ENCODE peak calls at places on chromosomes 6 and 20, in nine cellular contexts. M is heart left ventricle; W is pancreas; P is activated CD8-positive, alpha-beta T cell treated with anti-CD3 and anti-CD28 coated beads, Interleukin-2, amount 10 ng/mL, durations not matched to agents 7 days and 5 days; R is right lobe of liver; H is activated naive CD8-positive, alpha-beta T cell treated with anti-CD3 and anti-CD28 coated beads, Interleukin-2, amount 50 U/mL, for 24 hours; B is T-helper 17 cell; J is stimulated activated memory B cell treated with anti-CD40 and anti-IgM and Interleukin-4, amounts not matched to agents 10 μg/mL and 1 μg/mL and 100 μg/mL, for 72 hours; U is sciatic nerve. X is an unnamed sample.

GRCh38 chr6:87645080-87645479 is 55.1 kb downstream of the ORC3 start:
- ATAC-seq in M (no peak), W (no peak), P (peak; percentile 82), R (no peak), H (no peak), B (peak; percentile 64), J (no peak), U (no peak), X (no peak)

GRCh38 chr6:26271640-26272090 is 93.3 kb upstream of the BTN3A2 start:
- ATAC-seq in M (no peak), W (no peak), P (no peak), R (no peak), H (no peak), B (no peak), J (no peak), U (peak; percentile 1), X (no peak)

GRCh38 chr20:63009988-63010769 is 3.4 kb upstream of the BHLHE23 start:
- ATAC-seq in M (no peak), W (peak; percentile 17), P (peak; percentile 62), R (no peak), H (peak; percentile 53), B (peak; percentile 73), J (peak; percentile 64), U (no peak), X (no peak)

GRCh38 chr20:16803965-16804792 is 56.0 kb downstream of the OTOR start:
- ATAC-seq in M (no peak), W (peak; percentile 79), P (no peak), R (peak; percentile 86), H (no peak), B (no peak), J (no peak), U (no peak), X (peak; percentile 91)

GRCh38 chr6:154302111-154302752 is 54.4 kb downstream of the IPCEF1 start:
- ATAC-seq in M (peak; percentile 26), W (no peak), P (peak; percentile 90), R (peak; percentile 71), H (peak; percentile 95), B (peak; percentile 60), J (peak; percentile 83), U (peak; percentile 63), X (peak; percentile 81)

GRCh38 chr6:33838979-33839378 is 35.2 kb upstream of the MLN start:
- ATAC-seq in M (no peak), W (no peak), P (no peak), R (no peak), H (no peak), B (no peak), J (no peak), U (no peak), X (no peak)

GRCh38 chr6:159068904-159069578 is 24.2 kb upstream of the TAGAP start:
- ATAC-seq in M (no peak), W (no peak), P (no peak), R (peak; percentile 31), H (no peak), B (no peak), J (no peak), U (no peak), X (no peak)

GRCh38 chr6:112030206-112030932 is 23.5 kb upstream of the CCN6 start:
- ATAC-seq in M (no peak), W (no peak), P (no peak), R (peak; percentile 24), H (no peak), B (no peak), J (no peak), U (peak; percentile 38), X (no peak)

GRCh38 chr6:8783191-8783590 is 347.8 kb upstream of the SLC35B3 start:
- ATAC-seq in M (no peak), W (no peak), P (no peak), R (no peak), H (no peak), B (no peak), J (no peak), U (no peak), X (no peak)

GRCh38 chr6:63525186-63525878 is 46.9 kb upstream of the LOC128125822 start:
- ATAC-seq in M (no peak), W (no peak), P (no peak), R (peak; percentile 2), H (no peak), B (peak; percentile 68), J (no peak), U (no peak), X (no peak)

GRCh38 chr20:25984933-25985332 is 288.3 kb upstream of the ZNF337 start:
- ATAC-seq in M (peak; percentile 70), W (peak; percentile 66), P (no peak), R (peak; percentile 43), H (peak; percentile 54), B (no peak), J (peak; percentile 64), U (peak; percentile 90), X (no peak)

GRCh38 chr6:134551245-134551960 is 233.5 kb upstream of the SGK1 start:
- ATAC-seq in M (no peak), W (no peak), P (no peak), R (peak; percentile 85), H (no peak), B (no peak), J (no peak), U (peak; percentile 34), X (peak; percentile 78)

GRCh38 chr6:51300510-51300909 is 481.8 kb downstream of the TFAP2B start:
- ATAC-seq in M (no peak), W (no peak), P (no peak), R (no peak), H (no peak), B (no peak), J (no peak), U (no peak), X (no peak)